ENCODE peak calls at places on chromosomes 2 and 18, in ten cellular contexts. One of them, this sample, is unnamed.

GRCh38 chr18:49723648-49724180 is 89.6 kb downstream of the ACAA2 start:
- DNase-seq in effector memory CD4-positive, alpha-beta T cell: no peak
- DNase-seq in GM04503: no peak
- DNase-seq in Right ventricle myocardium inferior: no peak
- DNase-seq in GM20000: peak
- DNase-seq in cardiac septum: no peak
- DNase-seq in left kidney: no peak
- DNase-seq in nucleus accumbens: no peak
- DNase-seq in GM04504: no peak
- DNase-seq in HEK293T: no peak
- DNase-seq in this sample: peak

GRCh38 chr2:75582840-75583239 is 22.1 kb upstream of the EVA1A start:
- DNase-seq in nucleus accumbens: no peak
- DNase-seq in HEK293T: no peak
- DNase-seq in cardiac septum: no peak
- DNase-seq in GM20000: no peak
- DNase-seq in effector memory CD4-positive, alpha-beta T cell: no peak
- DNase-seq in left kidney: no peak
- DNase-seq in GM04503: no peak
- DNase-seq in Right ventricle myocardium inferior: no peak
- DNase-seq in GM04504: no peak
- DNase-seq in this sample: peak

GRCh38 chr2:37523861-37524362 is 147.5 kb downstream of the CDC42EP3 start:
- DNase-seq in cardiac septum: no peak
- DNase-seq in GM04503: peak
- DNase-seq in HEK293T: no peak
- DNase-seq in GM20000: no peak
- DNase-seq in nucleus accumbens: no peak
- DNase-seq in Right ventricle myocardium inferior: no peak
- DNase-seq in left kidney: peak
- DNase-seq in effector memory CD4-positive, alpha-beta T cell: no peak
- DNase-seq in GM04504: peak
- DNase-seq in this sample: peak

GRCh38 chr2:105112345-105112744 is 74.5 kb downstream of the MRPS9 start:
- DNase-seq in GM20000: no peak
- DNase-seq in effector memory CD4-positive, alpha-beta T cell: no peak
- DNase-seq in cardiac septum: no peak
- DNase-seq in HEK293T: no peak
- DNase-seq in Right ventricle myocardium inferior: no peak
- DNase-seq in left kidney: no peak
- DNase-seq in GM04504: no peak
- DNase-seq in nucleus accumbens: no peak
- DNase-seq in GM04503: no peak
- DNase-seq in this sample: no peak

GRCh38 chr2:113218283-113219091 is 44.7 kb downstream of the PSD4 start:
- DNase-seq in GM20000: no peak
- DNase-seq in GM04504: no peak
- DNase-seq in cardiac septum: no peak
- DNase-seq in Right ventricle myocardium inferior: no peak
- DNase-seq in nucleus accumbens: peak
- DNase-seq in GM04503: peak
- DNase-seq in HEK293T: no peak
- DNase-seq in left kidney: peak
- DNase-seq in effector memory CD4-positive, alpha-beta T cell: no peak
- DNase-seq in this sample: peak

GRCh38 chr2:20577495-20578235 is 73.2 kb downstream of the HS1BP3 start:
- DNase-seq in HEK293T: no peak
- DNase-seq in nucleus accumbens: no peak
- DNase-seq in effector memory CD4-positive, alpha-beta T cell: no peak
- DNase-seq in left kidney: no peak
- DNase-seq in GM20000: no peak
- DNase-seq in GM04504: peak
- DNase-seq in Right ventricle myocardium inferior: no peak
- DNase-seq in cardiac septum: no peak
- DNase-seq in GM04503: no peak
- DNase-seq in this sample: no peak

GRCh38 chr2:86283461-86284030 is 53.9 kb downstream of the REEP1 start:
- DNase-seq in GM04504: no peak
- DNase-seq in HEK293T: no peak
- DNase-seq in left kidney: peak
- DNase-seq in Right ventricle myocardium inferior: no peak
- DNase-seq in nucleus accumbens: no peak
- DNase-seq in cardiac septum: no peak
- DNase-seq in GM04503: no peak
- DNase-seq in effector memory CD4-positive, alpha-beta T cell: no peak
- DNase-seq in GM20000: no peak
- DNase-seq in this sample: peak

GRCh38 chr2:6865346-6866238 is at the start of gene CMPK2:
- DNase-seq in nucleus accumbens: peak
- DNase-seq in left kidney: peak
- DNase-seq in GM04504: peak
- DNase-seq in GM04503: no peak
- DNase-seq in cardiac septum: peak
- DNase-seq in GM20000: peak
- DNase-seq in effector memory CD4-positive, alpha-beta T cell: peak
- DNase-seq in HEK293T: peak
- DNase-seq in Right ventricle myocardium inferior: peak
- DNase-seq in this sample: peak

GRCh38 chr2:111678651-111679050 is 205.3 kb downstream of the ANAPC1 start:
- DNase-seq in GM20000: no peak
- DNase-seq in cardiac septum: no peak
- DNase-seq in Right ventricle myocardium inferior: no peak
- DNase-seq in GM04504: no peak
- DNase-seq in left kidney: peak
- DNase-seq in nucleus accumbens: no peak
- DNase-seq in GM04503: no peak
- DNase-seq in effector memory CD4-positive, alpha-beta T cell: no peak
- DNase-seq in HEK293T: no peak
- DNase-seq in this sample: no peak

GRCh38 chr18:23835506-23835905 is 146.3 kb downstream of the LAMA3 start:
- DNase-seq in effector memory CD4-positive, alpha-beta T cell: no peak
- DNase-seq in Right ventricle myocardium inferior: no peak
- DNase-seq in GM20000: no peak
- DNase-seq in left kidney: no peak
- DNase-seq in GM04504: no peak
- DNase-seq in cardiac septum: no peak
- DNase-seq in GM04503: no peak
- DNase-seq in nucleus accumbens: no peak
- DNase-seq in HEK293T: no peak
- DNase-seq in this sample: peak

GRCh38 chr2:134446431-134447091 is 192.7 kb downstream of the MGAT5 start:
- DNase-seq in HEK293T: no peak
- DNase-seq in GM20000: no peak
- DNase-seq in GM04504: peak
- DNase-seq in nucleus accumbens: peak
- DNase-seq in GM04503: no peak
- DNase-seq in cardiac septum: no peak
- DNase-seq in Right ventricle myocardium inferior: no peak
- DNase-seq in left kidney: peak
- DNase-seq in effector memory CD4-positive, alpha-beta T cell: no peak
- DNase-seq in this sample: peak

GRCh38 chr2:219772103-219772502 is 144.7 kb downstream of the SLC4A3 start:
- DNase-seq in GM04504: no peak
- DNase-seq in GM04503: no peak
- DNase-seq in GM20000: no peak
- DNase-seq in cardiac septum: no peak
- DNase-seq in nucleus accumbens: no peak
- DNase-seq in HEK293T: no peak
- DNase-seq in effector memory CD4-positive, alpha-beta T cell: no peak
- DNase-seq in left kidney: peak
- DNase-seq in Right ventricle myocardium inferior: no peak
- DNase-seq in this sample: no peak

This sample was measured in fibroblast of lung.